ENCODE peak calls at places on chromosomes 11 and 22, in eight cellular contexts. X is GM23248, P is SK-N-SH, Y is MM.1S, M is neural progenitor cell, F is HCT116, G is GM23338, U is OCI-LY7. S is an unnamed sample.
A peak's percentile ranks its signal among the peaks of the same experiment; 100 is the strongest.

GRCh38 chr11:69958308-69958707 is 119.8 kb upstream of the ANO1 start:
- DNase-seq in X (no peak), P (no peak), Y (no peak), M (no peak), F (no peak), G (no peak), U (no peak), S (peak; percentile 59)

GRCh38 chr11:129117595-129118350 is 74.4 kb downstream of the ARHGAP32 start:
- DNase-seq in X (peak; percentile 77), P (peak; percentile 58), Y (peak; percentile 74), M (peak; percentile 72), F (peak; percentile 63), G (peak; percentile 74), U (peak; percentile 45), S (peak; percentile 77)

GRCh38 chr11:100759856-100760255 is 72.8 kb downstream of the ARHGAP42 start:
- DNase-seq in X (no peak), P (no peak), Y (no peak), M (no peak), F (no peak), G (no peak), U (no peak), S (no peak)

GRCh38 chr11:6357222-6357621 is 33.1 kb upstream of the SMPD1 start:
- DNase-seq in X (peak; percentile 99), P (no peak), Y (no peak), M (no peak), F (peak; percentile 22), G (no peak), U (no peak), S (peak; percentile 63)

GRCh38 chr11:66081505-66081904 is 11.4 kb downstream of the PACS1 start:
- DNase-seq in X (peak; percentile 29), P (no peak), Y (peak; percentile 89), M (no peak), F (no peak), G (no peak), U (peak; percentile 92), S (peak; percentile 91)

GRCh38 chr22:24146190-24146616 is 35.1 kb upstream of the SUSD2 start:
- DNase-seq in X (peak; percentile 73), P (peak; percentile 50), Y (peak; percentile 84), M (peak; percentile 26), F (no peak), G (peak; percentile 75), U (peak; percentile 83), S (peak; percentile 40)

GRCh38 chr11:69934861-69935494 is 115.8 kb upstream of the FGF3 start:
- DNase-seq in X (no peak), P (no peak), Y (no peak), M (no peak), F (peak; percentile 82), G (peak; percentile 53), U (no peak), S (peak; percentile 57)

GRCh38 chr22:49735411-49736311 is 92.0 kb downstream of the BRD1 start:
- DNase-seq in X (peak; percentile 28), P (peak; percentile 76), Y (peak; percentile 46), M (peak; percentile 88), F (no peak), G (no peak), U (no peak), S (peak; percentile 30)

GRCh38 chr11:59112494-59112893 is 5.5 kb downstream of the FAM111B start:
- DNase-seq in X (peak; percentile 21), P (no peak), Y (no peak), M (no peak), F (no peak), G (no peak), U (no peak), S (peak; percentile 46)

GRCh38 chr11:64637346-64638016 is 46.5 kb downstream of the SLC22A12 start:
- DNase-seq in X (peak; percentile 36), P (peak; percentile 70), Y (no peak), M (peak; percentile 26), F (no peak), G (no peak), U (no peak), S (no peak)

GRCh38 chr11:102843474-102843873 is at the start of gene MMP3:
- DNase-seq in X (peak; percentile 75), P (no peak), Y (no peak), M (no peak), F (no peak), G (no peak), U (no peak), S (peak; percentile 73)

GRCh38 chr22:47144791-47145425 is 382.5 kb downstream of the TBC1D22A start:
- DNase-seq in X (no peak), P (no peak), Y (no peak), M (no peak), F (no peak), G (no peak), U (no peak), S (no peak)

GRCh38 chr11:32006799-32007388 is 84.0 kb upstream of the RCN1 start:
- DNase-seq in X (peak; percentile 77), P (peak; percentile 42), Y (peak; percentile 54), M (peak; percentile 74), F (peak; percentile 35), G (peak; percentile 84), U (peak; percentile 37), S (peak; percentile 71)

GRCh38 chr11:18699848-18700261 is 1.3 kb downstream of the TMEM86A start:
- DNase-seq in X (no peak), P (no peak), Y (no peak), M (no peak), F (no peak), G (no peak), U (no peak), S (no peak)

GRCh38 chr11:11849127-11849746 is 7.5 kb downstream of the USP47 start:
- DNase-seq in X (peak; percentile 73), P (peak; percentile 52), Y (peak; percentile 69), M (peak; percentile 79), F (peak; percentile 44), G (peak; percentile 83), U (peak; percentile 74), S (peak; percentile 75)

GRCh38 chr11:120064341-120064740 is 73.6 kb downstream of the TRIM29 start:
- DNase-seq in X (no peak), P (no peak), Y (no peak), M (no peak), F (no peak), G (no peak), U (no peak), S (no peak)
- H3K4me2 ChIP-seq in X (no peak overlapping the region), P (no peak overlapping the region), Y (no peak overlapping the region), M (no peak overlapping the region), F (no peak overlapping the region), G (no peak overlapping the region), U (no peak overlapping the region), S (no peak overlapping the region)

DNA sequence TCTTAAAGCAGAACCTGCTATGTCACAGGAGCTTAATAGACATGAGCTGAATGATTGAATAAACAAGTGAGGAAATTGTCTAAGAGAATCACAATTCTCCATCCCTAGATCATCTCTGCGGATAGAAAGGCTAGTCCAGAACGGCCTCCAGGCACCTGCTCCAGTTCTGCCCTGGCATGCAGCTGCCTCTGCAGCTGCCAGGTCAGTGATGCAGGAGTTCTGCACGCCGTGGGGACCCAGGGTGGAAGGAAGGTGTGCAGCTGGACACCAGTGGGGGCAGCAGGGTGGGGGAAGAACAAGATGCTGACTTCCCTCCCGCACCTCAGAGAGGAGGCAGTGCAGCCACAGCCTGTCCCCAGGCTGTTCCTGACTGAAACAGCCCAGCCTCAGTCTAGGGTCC is 192.1 kb upstream of the NCAM1 start:
- DNase-seq in X (no peak), P (peak; percentile 28), Y (no peak), M (no peak), F (no peak), G (no peak), U (no peak), S (no peak)
- TF ChIP-seq EZH2phosphoT487 in X (no peak), P (no peak), Y (no peak), M (no peak), F (no peak), G (no peak), U (no peak), S (no peak)

DNA sequence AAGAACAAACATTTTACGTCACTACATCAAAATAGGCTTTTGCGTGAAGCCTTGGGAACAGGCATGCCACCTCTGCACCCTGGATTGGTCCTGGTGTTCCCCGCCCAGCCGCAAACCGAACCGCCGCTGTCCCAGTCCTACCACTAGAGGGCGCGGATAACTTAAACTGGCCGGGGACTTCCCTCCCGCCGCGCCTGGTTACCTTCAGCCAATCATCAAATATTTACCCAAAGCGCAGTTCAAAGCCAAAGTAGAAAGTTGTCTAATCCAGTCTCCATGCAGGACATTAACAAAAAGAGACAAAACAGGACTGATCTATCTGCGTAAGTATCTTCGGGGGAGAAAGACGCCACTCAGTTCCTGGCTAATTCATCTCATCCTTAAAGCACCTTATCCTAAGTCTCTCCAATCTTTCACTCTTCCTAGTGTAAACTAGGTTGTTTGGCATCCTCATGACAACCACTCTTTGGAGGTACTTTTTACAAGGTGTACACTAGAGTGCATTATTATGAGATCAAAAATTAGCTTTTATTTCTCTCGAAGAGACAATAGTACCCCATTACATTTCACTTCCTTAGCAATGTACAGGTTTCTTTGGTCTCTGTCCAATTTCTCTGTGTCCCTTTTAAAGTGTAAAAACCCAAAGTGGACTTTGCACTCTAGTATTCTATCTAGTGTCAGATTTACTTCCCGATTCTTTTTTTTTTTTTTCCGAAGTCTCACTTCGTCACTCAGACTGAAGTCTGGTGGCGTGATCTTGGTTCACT is 3.9 kb upstream of the CRY2 start:
- DNase-seq in X (peak; percentile 96), P (peak; percentile 85), Y (peak; percentile 88), M (peak; percentile 91), F (peak; percentile 90), G (peak; percentile 96), U (peak; percentile 89), S (peak; percentile 88)
- H3K27ac ChIP-seq in X (peak overlapping the region; percentile 47), P (peak overlapping the region; percentile 29), Y (peak overlapping the region; percentile 67), M (no peak overlapping the region), F (no peak overlapping the region), G (no peak overlapping the region), U (no peak overlapping the region), S (peak overlapping the region; percentile 13)

DNA sequence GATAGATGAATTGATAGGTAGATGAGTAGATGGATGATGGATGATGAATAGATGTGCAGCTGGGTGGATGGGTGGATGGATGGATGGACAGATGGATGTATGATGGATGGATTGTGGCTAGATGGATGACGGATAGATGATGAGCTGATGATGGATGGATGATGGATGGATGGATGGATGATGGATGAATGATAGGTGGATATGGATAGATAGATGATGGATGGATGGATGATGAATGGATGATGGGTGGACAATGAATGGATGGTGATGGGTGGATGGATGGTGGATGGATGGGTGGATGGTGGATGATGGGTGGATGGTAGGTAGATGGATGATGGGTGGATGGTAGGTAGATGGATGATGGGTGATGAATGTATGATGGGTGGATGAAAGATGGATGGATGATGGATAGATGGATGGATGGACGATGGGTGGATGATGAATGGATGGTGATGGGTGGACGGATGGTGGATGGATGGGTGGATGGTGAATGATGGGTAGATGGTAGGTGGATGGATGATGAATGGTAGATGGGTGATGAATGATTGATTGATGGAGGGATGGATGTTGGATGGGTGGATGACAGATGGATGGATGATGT is 1261.7 kb downstream of the BRD1 start:
- DNase-seq in X (no peak), P (no peak), Y (no peak), M (no peak), F (no peak), G (no peak), U (no peak), S (no peak)
- H3K4me2 ChIP-seq in X (no peak overlapping the region), P (no peak overlapping the region), Y (no peak overlapping the region), M (no peak overlapping the region), F (no peak overlapping the region), G (no peak overlapping the region), U (no peak overlapping the region), S (no peak overlapping the region)

GRCh38 chr22:21712751-21713427 is 22.7 kb downstream of the YPEL1 start:
- DNase-seq in X (peak; percentile 89), P (peak; percentile 88), Y (peak; percentile 54), M (peak; percentile 80), F (peak; percentile 68), G (peak; percentile 84), U (peak; percentile 84), S (peak; percentile 73)
- TF ChIP-seq EZH2phosphoT487 in X (no peak), P (no peak), Y (no peak), M (no peak), F (no peak), G (no peak), U (no peak), S (no peak)

GRCh38 chr11:9876331-9876730 is 212.5 kb downstream of the SWAP70 start:
- DNase-seq in X (no peak), P (no peak), Y (no peak), M (no peak), F (no peak), G (no peak), U (no peak), S (no peak)
- H3K27ac ChIP-seq in X (no peak overlapping the region), P (no peak overlapping the region), Y (no peak overlapping the region), M (no peak overlapping the region), F (no peak overlapping the region), G (no peak overlapping the region), U (no peak overlapping the region), S (peak overlapping the region; percentile 32)